ENCODE peak calls at places on chromosomes 16 and 17, in nine cellular contexts. W, X, M, T, B, O, C, Y and Q are unnamed samples.

GRCh38 chr17:74842599-74843351 is 16.9 kb downstream of the GRIN2C start:
- DNase-seq in Y (peak), W (no peak), B (peak), T (peak), C (no peak), O (no peak), M (no peak), X (peak), Q (no peak)

GRCh38 chr17:148757-149156 is 11.4 kb downstream of the SCGB1C2 start:
- DNase-seq in X (peak), M (no peak), O (no peak), T (no peak), Y (peak), W (no peak), C (no peak), B (no peak), Q (no peak)

GRCh38 chr16:89330177-89330856 is 112.8 kb downstream of the ZNF778 start:
- DNase-seq in O (no peak), X (no peak), C (no peak), M (peak), T (no peak), Y (no peak), W (no peak), B (no peak), Q (no peak)

GRCh38 chr17:34285304-34285792 is at the start of gene CCL11:
- DNase-seq in C (no peak), X (peak), W (no peak), M (no peak), T (no peak), B (no peak), O (no peak), Y (peak), Q (no peak)

GRCh38 chr17:9577402-9577709 is 914 bp downstream of the CFAP52 start:
- DNase-seq in O (no peak), Y (no peak), M (no peak), W (no peak), X (no peak), C (no peak), T (no peak), B (no peak), Q (no peak)

GRCh38 chr17:35743911-35744328 is 9.1 kb downstream of the GAS2L2 start:
- DNase-seq in O (peak), W (no peak), C (no peak), M (no peak), Y (no peak), X (no peak), B (peak), T (no peak), Q (no peak)

GRCh38 chr16:1785846-1786170 is 3.0 kb downstream of the NUBP2 start:
- DNase-seq in T (peak), X (no peak), C (no peak), B (no peak), W (no peak), O (no peak), M (no peak), Y (no peak), Q (no peak)

GRCh38 chr17:57636985-57637667 is 108.0 kb downstream of the CCDC182 start:
- DNase-seq in T (peak), X (no peak), Y (no peak), W (no peak), O (no peak), B (no peak), C (no peak), M (no peak), Q (no peak)

GRCh38 chr17:45733781-45734180 is 50.3 kb upstream of the CRHR1 start:
- DNase-seq in X (no peak), B (no peak), Y (no peak), O (no peak), M (no peak), C (no peak), W (no peak), T (no peak), Q (no peak)

GRCh38 chr17:9677411-9677810 is 32.1 kb downstream of the USP43 start:
- DNase-seq in Y (no peak), W (no peak), C (no peak), O (no peak), X (no peak), M (no peak), B (no peak), T (no peak), Q (no peak)

GRCh38 chr17:72747416-72747815 is 345.1 kb downstream of the SLC39A11 start:
- DNase-seq in C (no peak), O (no peak), X (no peak), Y (no peak), T (no peak), W (no peak), M (no peak), B (no peak), Q (no peak)

GRCh38 chr16:11308493-11309283 is 27.6 kb upstream of the PRM1 start:
- DNase-seq in Y (no peak), O (no peak), C (no peak), M (no peak), W (no peak), B (no peak), T (peak), X (no peak), Q (no peak)

GRCh38 chr17:81509687-81510523 is 2.7 kb downstream of the ACTG1 start:
- DNase-seq in W (no peak), O (no peak), Y (no peak), B (no peak), C (no peak), X (no peak), M (no peak), T (peak), Q (no peak)

GRCh38 chr17:38654411-38655398 is 20.1 kb downstream of the EPOP start:
- DNase-seq in O (no peak), M (no peak), W (no peak), X (no peak), Y (no peak), C (no peak), B (no peak), T (no peak), Q (no peak)

GRCh38 chr17:68646626-68647526 is 45.7 kb upstream of the FAM20A start:
- DNase-seq in O (no peak), X (no peak), M (no peak), Y (no peak), B (no peak), W (no peak), C (no peak), T (no peak), Q (no peak)

GRCh38 chr17:74810699-74811485 is 34.7 kb upstream of the NAT9 start:
- DNase-seq in T (no peak), C (no peak), Y (no peak), W (no peak), M (no peak), X (no peak), O (no peak), B (no peak), Q (no peak)

GRCh38 chr17:44281570-44281969 is 13.6 kb upstream of the SLC4A1 start:
- DNase-seq in Y (no peak), M (no peak), C (no peak), W (no peak), T (no peak), X (no peak), B (no peak), O (no peak), Q (no peak)

GRCh38 chr16:12120331-12120981 is 143.9 kb downstream of the SNX29 start:
- DNase-seq in C (no peak), T (no peak), Y (no peak), B (peak), X (peak), W (no peak), M (no peak), O (peak), Q (no peak)

GRCh38 chr16:11297492-11298142 is 16.5 kb upstream of the PRM1 start:
- DNase-seq in W (peak), T (peak), X (peak), B (peak), Y (peak), C (peak), M (peak), O (no peak), Q (peak)

GRCh38 chr16:89678258-89678657 is 8.2 kb upstream of the CDK10 start:
- DNase-seq in M (no peak), C (no peak), T (no peak), W (no peak), B (no peak), O (no peak), Y (no peak), X (no peak), Q (no peak)

GRCh38 chr16:82358161-82358560 is 188.1 kb upstream of the MPHOSPH6 start:
- DNase-seq in Y (no peak), B (no peak), T (no peak), M (no peak), X (no peak), W (no peak), C (no peak), O (no peak), Q (no peak)

GRCh38 chr17:4599505-4600281 is 15.4 kb downstream of the SMTNL2 start:
- DNase-seq in O (no peak), T (no peak), W (no peak), Y (peak), M (no peak), C (no peak), X (no peak), B (peak), Q (no peak)

GRCh38 chr16:82379601-82380000 is 209.6 kb upstream of the MPHOSPH6 start:
- DNase-seq in O (no peak), T (no peak), M (no peak), B (no peak), Y (no peak), W (no peak), X (no peak), C (no peak), Q (no peak)

GRCh38 chr17:15377200-15377599 is 35.8 kb upstream of the TEKT3 start:
- DNase-seq in W (peak), X (no peak), M (no peak), O (peak), B (peak), C (no peak), T (no peak), Y (no peak), Q (peak)

GRCh38 chr17:49819651-49820050 is 28.2 kb downstream of the TAC4 start:
- DNase-seq in Y (no peak), W (no peak), M (no peak), O (no peak), B (no peak), C (no peak), X (no peak), T (no peak), Q (no peak)

GRCh38 chr17:70271200-70271599 is 101.9 kb downstream of the KCNJ2 start:
- DNase-seq in T (no peak), Y (no peak), X (no peak), W (no peak), M (no peak), B (no peak), C (no peak), O (no peak), Q (no peak)

GRCh38 chr17:59149051-59149450 is 5.9 kb downstream of the SKA2 start:
- DNase-seq in T (no peak), Y (no peak), C (no peak), M (no peak), O (no peak), W (no peak), B (no peak), X (no peak), Q (no peak)

GRCh38 chr16:10852948-10853347 is 24.1 kb upstream of the CIITA start:
- DNase-seq in T (no peak), M (no peak), W (no peak), Y (no peak), X (no peak), O (no peak), B (no peak), C (no peak), Q (no peak)

GRCh38 chr16:27174007-27174406 is 29.3 kb upstream of the KDM8 start:
- DNase-seq in T (peak), O (no peak), X (no peak), C (no peak), W (no peak), Y (no peak), M (peak), B (no peak), Q (no peak)

GRCh38 chr17:63950940-63951907 is 19.1 kb upstream of the CD79B start:
- DNase-seq in C (no peak), M (peak), X (no peak), W (no peak), T (peak), O (no peak), Y (no peak), B (peak), Q (no peak)

GRCh38 chr17:3682033-3682432 is 13.4 kb downstream of the EMC6 start:
- DNase-seq in T (no peak), X (no peak), W (no peak), M (no peak), B (no peak), Y (no peak), O (no peak), C (no peak), Q (no peak)

GRCh38 chr16:70510216-70510615 is 13.1 kb downstream of the COG4 start:
- DNase-seq in X (no peak), Y (no peak), C (no peak), M (no peak), O (no peak), B (no peak), T (no peak), W (no peak), Q (no peak)

GRCh38 chr16:67555795-67556212 is 6.5 kb upstream of the CTCF start:
- DNase-seq in Y (no peak), X (no peak), O (no peak), M (no peak), C (no peak), B (no peak), T (no peak), W (no peak), Q (no peak)

GRCh38 chr17:81524063-81524864 is 3.9 kb upstream of the FSCN2 start:
- DNase-seq in M (no peak), X (no peak), C (no peak), T (no peak), Y (no peak), O (no peak), W (no peak), B (no peak), Q (no peak)

GRCh38 chr16:23837553-23838308 is 1.9 kb downstream of the PRKCB start:
- DNase-seq in B (no peak), T (no peak), O (no peak), X (no peak), M (no peak), W (no peak), Y (no peak), C (no peak), Q (no peak)

GRCh38 chr16:57184890-57185445 is 871 bp downstream of the PSME3IP1 start:
- DNase-seq in C (no peak), B (no peak), O (no peak), W (no peak), X (no peak), Y (no peak), M (no peak), T (peak), Q (no peak)

GRCh38 chr16:57187508-57187854 is 1.4 kb downstream of the RSPRY1 start:
- DNase-seq in W (no peak), C (no peak), X (no peak), B (peak), O (no peak), T (peak), Y (no peak), M (no peak), Q (no peak)

GRCh38 chr16:57186630-57187507 is 740 bp downstream of the RSPRY1 start:
- DNase-seq in O (no peak), Y (peak), M (peak), C (no peak), B (peak), X (no peak), W (no peak), T (peak), Q (no peak)

GRCh38 chr16:57185446-57185944 is 344 bp downstream of the PSME3IP1 start:
- DNase-seq in X (peak), W (no peak), O (no peak), Y (peak), M (peak), C (no peak), B (peak), T (no peak), Q (no peak)

GRCh38 chr16:57185945-57186629 is at the start of the genes PSME3IP1 and RSPRY1:
- DNase-seq in X (peak), O (peak), T (peak), W (peak), M (peak), Y (peak), B (peak), C (peak), Q (peak)
- TF ChIP-seq CTCF in X (no peak), O (no peak), T (no peak), W (no peak), M (no peak), Y (peak), B (no peak), C (no peak), Q (no peak)

DNA sequence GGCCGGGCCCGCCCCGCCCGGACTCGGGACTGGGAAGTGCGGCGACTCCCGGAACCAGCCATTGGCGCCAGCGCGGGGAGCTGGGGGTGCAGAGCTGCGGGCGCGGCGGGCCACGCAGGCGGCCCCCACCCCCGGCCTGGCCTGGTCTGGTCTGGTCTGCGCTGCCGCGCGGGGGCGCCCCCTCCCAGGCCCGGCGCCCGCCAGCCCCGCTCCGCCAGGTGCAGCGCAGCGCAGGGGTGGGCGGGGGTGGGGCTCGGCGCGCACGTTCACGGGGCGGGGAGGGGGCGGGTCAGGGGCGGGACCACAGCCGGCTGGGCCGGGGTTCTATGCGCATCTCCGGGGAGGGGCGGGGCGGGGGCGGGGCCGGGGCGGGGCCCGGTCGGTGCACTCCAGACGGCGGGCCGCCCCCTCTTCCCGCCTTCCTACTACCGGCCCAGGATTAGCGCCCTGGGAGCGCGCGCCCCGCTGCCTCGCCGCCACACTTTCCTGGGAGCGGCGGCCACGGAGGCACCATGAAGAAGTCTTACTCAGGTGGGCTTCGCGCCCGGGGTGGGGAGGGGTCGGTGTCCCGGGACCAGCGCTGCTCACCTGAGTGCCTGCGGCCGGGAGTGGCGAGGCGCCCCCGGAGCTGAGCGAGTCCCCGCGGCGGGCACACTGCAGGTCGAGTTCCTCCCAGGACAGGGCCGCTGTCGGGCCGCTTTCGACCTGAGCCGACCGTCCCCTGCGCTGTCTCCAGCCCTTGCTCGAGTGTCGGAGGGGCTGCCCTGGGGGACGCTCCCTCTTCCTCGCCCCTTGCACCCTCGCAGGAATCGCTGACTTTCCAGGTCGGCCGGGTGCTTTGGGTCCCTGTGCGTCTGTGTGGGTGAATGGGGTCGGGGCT is 140.5 kb downstream of the SEC14L1 start:
- DNase-seq in B (peak), T (peak), C (no peak), Y (peak), X (no peak), W (no peak), O (no peak), M (peak), Q (no peak)
- TF ChIP-seq CTCF in B (peak), T (peak), C (no peak), Y (peak), X (no peak), W (no peak), O (no peak), M (no peak), Q (no peak)

GRCh38 chr17:77506371-77506991 is 365.7 kb downstream of the SEC14L1 start:
- DNase-seq in X (no peak), T (no peak), B (peak), O (no peak), Y (peak), W (no peak), M (no peak), C (no peak), Q (no peak)

GRCh38 chr17:77508047-77508715 is 367.4 kb downstream of the SEC14L1 start:
- DNase-seq in W (no peak), O (no peak), T (no peak), C (no peak), Y (peak), X (no peak), M (no peak), B (peak), Q (no peak)

GRCh38 chr17:77505460-77505769 is 364.6 kb downstream of the SEC14L1 start:
- DNase-seq in M (no peak), Y (no peak), O (no peak), B (no peak), C (no peak), X (no peak), T (no peak), W (no peak), Q (no peak)

GRCh38 chr17:77509089-77509488 is 368.3 kb downstream of the SEC14L1 start:
- DNase-seq in T (no peak), Y (no peak), C (no peak), O (no peak), X (no peak), B (no peak), M (no peak), W (no peak), Q (no peak)

DNA sequence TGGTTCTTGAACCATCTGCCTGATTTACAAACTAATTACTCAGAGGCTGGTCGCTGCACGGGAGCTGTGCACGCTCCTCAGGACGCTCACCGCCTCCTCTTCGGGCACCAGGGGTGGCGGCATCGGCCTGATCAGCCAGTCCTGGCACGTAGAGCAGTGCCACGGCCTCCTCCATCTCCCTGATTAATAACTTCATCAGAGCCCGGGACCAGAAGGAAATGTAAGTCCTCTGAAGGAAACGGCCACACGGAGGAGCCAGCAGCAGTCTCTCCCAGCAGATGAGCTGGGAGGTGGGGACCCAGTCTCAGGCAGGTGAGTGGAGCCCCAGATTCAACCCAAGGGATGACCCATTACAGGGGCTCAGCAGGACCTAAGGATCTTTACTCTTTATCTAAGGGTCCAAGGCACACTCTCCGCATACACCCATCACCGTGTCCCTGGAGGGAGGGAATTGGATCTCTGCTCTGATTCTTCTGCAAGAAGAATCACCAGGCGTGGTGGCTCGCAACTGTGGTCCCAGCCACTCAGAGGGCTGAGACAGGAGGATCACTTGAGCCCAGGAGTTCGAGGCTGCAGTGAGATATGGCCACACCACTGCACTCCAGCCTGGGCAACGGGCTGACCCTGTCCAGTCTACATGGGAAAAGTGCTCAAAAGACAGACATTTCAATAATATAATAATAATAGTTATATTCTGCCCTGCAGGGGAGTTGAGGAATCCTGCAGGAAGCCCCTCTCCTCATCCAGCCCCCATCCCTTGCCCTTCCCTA is 366.5 kb downstream of the SEC14L1 start:
- DNase-seq in X (no peak), M (no peak), W (no peak), C (no peak), O (no peak), B (peak), Y (peak), T (no peak), Q (no peak)
- TF ChIP-seq CTCF in X (no peak), M (no peak), W (no peak), C (no peak), O (peak), B (peak), Y (no peak), T (no peak), Q (no peak)

GRCh38 chr16:81198635-81199034 is 39.9 kb upstream of the BCO1 start:
- DNase-seq in B (no peak), X (no peak), O (no peak), T (no peak), C (no peak), Y (no peak), M (no peak), W (no peak), Q (no peak)
- TF ChIP-seq CTCF in B (peak), X (no peak), O (peak), T (no peak), C (peak), Y (no peak), M (no peak), W (peak), Q (peak)

GRCh38 chr16:71723537-71724319 is 773 bp downstream of the PHLPP2 start:
- DNase-seq in W (no peak), O (peak), B (peak), M (peak), T (peak), Y (peak), X (peak), C (no peak), Q (no peak)
- TF ChIP-seq CTCF in W (no peak), O (no peak), B (no peak), M (no peak), T (peak), Y (no peak), X (no peak), C (no peak), Q (no peak)

DNA sequence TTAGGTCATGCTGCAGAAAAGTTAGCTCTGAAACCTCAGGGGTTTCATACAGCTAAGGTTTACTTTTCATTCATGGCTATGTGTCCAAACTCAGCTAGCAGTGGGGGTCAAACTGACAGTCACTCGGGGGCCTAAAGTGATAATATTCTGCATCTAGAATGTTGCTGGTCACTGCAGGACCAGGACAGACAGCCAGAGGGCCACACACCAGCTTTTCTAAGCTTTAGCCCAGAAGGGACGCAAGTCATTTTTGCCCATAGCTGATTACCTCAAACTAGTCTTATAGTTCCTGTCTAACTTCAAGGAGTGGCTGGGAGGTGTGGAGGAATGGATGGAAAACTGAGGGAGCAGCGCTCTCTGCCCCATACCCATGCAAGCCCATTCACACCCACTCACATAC is 163.0 kb upstream of the NLRP1 start:
- DNase-seq in O (no peak), M (no peak), C (no peak), Y (no peak), X (no peak), T (no peak), W (no peak), B (no peak), Q (no peak)
- TF ChIP-seq CTCF in O (peak), M (no peak), C (peak), Y (no peak), X (no peak), T (no peak), W (no peak), B (no peak), Q (peak)